ENCODE peak calls at places on chromosomes 1 and 21, in four cellular contexts. K is mesendoderm, S is neuronal stem cell, I is colonic mucosa. T is an unnamed sample. For H3K27me3 and H3K36me3, the result is how much of the 10 kb centered on the place peaks cover.

GRCh38 chr1:48047116-48047515 is 49.9 kb upstream of the TRABD2B start:
- DNase-seq in S (no peak), I (no peak), K (no peak), T (no peak)

GRCh38 chr1:221810406-221810805 is 68.5 kb upstream of the DUSP10 start:
- DNase-seq in K (no peak), I (no peak), S (no peak), T (no peak)

GRCh38 chr1:161001537-161001936 is 19.4 kb downstream of the F11R start:
- DNase-seq in S (no peak), I (no peak), K (no peak), T (no peak)

GRCh38 chr1:88104234-88104633 is 579.8 kb upstream of the PKN2 start:
- DNase-seq in K (no peak), I (no peak), S (no peak), T (no peak)

GRCh38 chr1:202105571-202106339 is 17.0 kb upstream of the GPR37L1 start:
- DNase-seq in S (peak), I (peak), K (peak), T (no peak)

GRCh38 chr1:152110365-152110859 is 4.8 kb downstream of the TCHH start:
- DNase-seq in I (peak), S (no peak), K (peak), T (no peak)

GRCh38 chr1:212062832-212063438 is 27.4 kb downstream of the DTL start:
- DNase-seq in I (no peak), K (peak), S (peak), T (no peak)

GRCh38 chr1:996851-997727 is 2.8 kb downstream of the HES4 start:
- DNase-seq in K (no peak), S (no peak), I (no peak), T (no peak)

GRCh38 chr1:11568687-11569086 is 85.5 kb downstream of the FBXO2 start:
- DNase-seq in K (no peak), S (no peak), I (no peak), T (no peak)

GRCh38 chr1:78303620-78304019 is 187.2 kb upstream of the PTGFR start:
- DNase-seq in K (no peak), I (peak), S (no peak), T (peak)

GRCh38 chr21:34799092-34799491 is 130.3 kb downstream of the CLIC6 start:
- DNase-seq in I (no peak), S (no peak), K (no peak), T (no peak)

GRCh38 chr1:160357286-160358002 is 9.4 kb upstream of the NHLH1 start:
- DNase-seq in K (no peak), S (no peak), I (no peak), T (no peak)

GRCh38 chr1:228036701-228037231 is 30.0 kb downstream of the WNT3A start:
- DNase-seq in S (no peak), I (no peak), K (no peak), T (no peak)

GRCh38 chr1:36108314-36108713 is 16.7 kb downstream of the COL8A2 start:
- DNase-seq in K (no peak), S (no peak), I (peak), T (peak)
- H3K4me3 ChIP-seq in K (no peak), S (no peak), I (no peak), T (no peak)

GRCh38 chr1:205706601-205707502 is 26.5 kb upstream of the SLC45A3 start:
- DNase-seq in S (no peak), I (no peak), K (peak), T (no peak)
- H3K27me3 ChIP-seq in S (under half), I (under half), K (under half), T (under half)

DNA sequence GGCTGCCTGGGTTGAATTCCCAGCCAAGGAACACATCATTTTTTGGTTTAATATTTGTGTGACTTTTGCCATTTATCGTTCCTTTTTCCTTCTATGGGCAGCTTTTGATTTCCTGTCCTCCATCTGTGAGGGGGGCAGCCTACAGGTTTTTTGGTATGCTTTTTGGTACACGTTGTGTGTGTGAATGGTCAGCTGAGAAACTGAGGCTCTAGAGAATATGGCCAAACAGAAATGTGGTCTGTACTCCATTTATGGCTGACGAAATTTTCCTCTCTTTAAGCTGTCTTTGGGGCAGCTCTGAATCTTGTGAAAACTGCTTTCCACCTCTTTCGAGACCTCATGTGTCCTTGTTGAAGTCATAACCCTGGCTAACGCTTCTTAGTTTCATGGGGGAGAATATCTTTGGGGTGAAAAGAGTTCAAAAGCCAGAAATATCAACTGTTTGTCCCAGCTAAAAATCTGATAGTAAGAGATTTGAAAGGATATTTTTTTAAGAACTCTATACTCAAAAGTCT is 26.6 kb downstream of the NRDC start:
- DNase-seq in S (no peak), I (no peak), K (no peak), T (no peak)
- H3K36me3 ChIP-seq in S (under half), I (under half), K (under half), T (under half)

GRCh38 chr1:43839056-43839455 is 94.5 kb upstream of the ARTN start:
- DNase-seq in I (no peak), S (no peak), K (no peak), T (no peak)
- H3K4me3 ChIP-seq in I (no peak), S (no peak), K (no peak), T (no peak)

DNA sequence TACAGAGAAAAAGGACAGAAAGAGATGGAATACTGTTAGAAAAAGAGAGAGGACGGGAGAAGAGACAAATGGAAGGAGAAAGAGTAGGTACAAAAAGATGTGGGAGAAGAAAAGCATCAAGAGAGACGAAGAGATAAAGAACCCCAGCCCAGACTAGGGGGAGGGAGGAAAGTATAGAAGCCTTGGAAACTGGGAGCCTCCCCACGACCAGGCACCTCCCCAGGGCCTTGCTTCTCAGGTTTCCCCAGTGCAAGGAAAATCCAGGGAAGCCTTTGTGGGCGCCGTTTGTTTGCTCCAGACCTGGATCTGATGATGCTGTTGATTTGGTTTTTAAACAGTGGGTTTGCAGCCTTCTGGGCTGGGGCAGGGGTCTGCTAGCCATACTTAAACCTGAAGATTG is 15.2 kb upstream of the ALX3 start:
- DNase-seq in S (no peak), I (no peak), K (no peak), T (no peak)
- H3K27me3 ChIP-seq in S (half or more), I (under half), K (under half), T (under half)

T was measured in BJ.